ENCODE peak calls at places on chromosomes 13 and 19, in ten cellular contexts. One of them, this sample, is unnamed.

GRCh38 chr19:44875666-44876418 is 15.2 kb upstream of the TOMM40 start:
- DNase-seq in GM12865: no peak
- DNase-seq in AG10803: peak; percentile 9
- DNase-seq in stomach: no peak
- DNase-seq in left colon: peak; percentile 56
- DNase-seq in NCI-H2081: no peak
- DNase-seq in dorsolateral prefrontal cortex: no peak
- DNase-seq in mucosa of gallbladder: no peak
- DNase-seq in RWPE1: no peak
- DNase-seq in tibial artery: no peak
- DNase-seq in this sample: no peak

GRCh38 chr13:19984430-19985218 is 26.1 kb downstream of the ZMYM2 start:
- DNase-seq in GM12865: peak; percentile 74
- DNase-seq in AG10803: peak; percentile 56
- DNase-seq in stomach: no peak
- DNase-seq in left colon: no peak
- DNase-seq in NCI-H2081: no peak
- DNase-seq in dorsolateral prefrontal cortex: no peak
- DNase-seq in mucosa of gallbladder: no peak
- DNase-seq in RWPE1: peak; percentile 24
- DNase-seq in tibial artery: no peak
- DNase-seq in this sample: no peak

GRCh38 chr19:6690160-6690885 is 20.4 kb upstream of the TNFSF14 start:
- DNase-seq in GM12865: no peak
- DNase-seq in AG10803: no peak
- DNase-seq in stomach: no peak
- DNase-seq in left colon: no peak
- DNase-seq in NCI-H2081: no peak
- DNase-seq in dorsolateral prefrontal cortex: no peak
- DNase-seq in mucosa of gallbladder: no peak
- DNase-seq in RWPE1: no peak
- DNase-seq in tibial artery: no peak
- DNase-seq in this sample: no peak

GRCh38 chr19:32498641-32499200 is 82.3 kb upstream of the PDCD5 start:
- DNase-seq in GM12865: no peak
- DNase-seq in AG10803: no peak
- DNase-seq in stomach: no peak
- DNase-seq in left colon: no peak
- DNase-seq in NCI-H2081: no peak
- DNase-seq in dorsolateral prefrontal cortex: no peak
- DNase-seq in mucosa of gallbladder: no peak
- DNase-seq in RWPE1: no peak
- DNase-seq in tibial artery: no peak
- DNase-seq in this sample: no peak

GRCh38 chr13:28653111-28653510 is 5.8 kb upstream of the POMP start:
- DNase-seq in GM12865: no peak
- DNase-seq in AG10803: peak; percentile 13
- DNase-seq in stomach: no peak
- DNase-seq in left colon: no peak
- DNase-seq in NCI-H2081: no peak
- DNase-seq in dorsolateral prefrontal cortex: no peak
- DNase-seq in mucosa of gallbladder: no peak
- DNase-seq in RWPE1: no peak
- DNase-seq in tibial artery: no peak
- DNase-seq in this sample: no peak

GRCh38 chr19:32603961-32604360 is 23.0 kb downstream of the PDCD5 start:
- DNase-seq in GM12865: no peak
- DNase-seq in AG10803: no peak
- DNase-seq in stomach: no peak
- DNase-seq in left colon: no peak
- DNase-seq in NCI-H2081: no peak
- DNase-seq in dorsolateral prefrontal cortex: no peak
- DNase-seq in mucosa of gallbladder: no peak
- DNase-seq in RWPE1: no peak
- DNase-seq in tibial artery: peak; percentile 38
- DNase-seq in this sample: no peak

GRCh38 chr19:35751839-35752745 is 3.7 kb downstream of the LIN37 start:
- DNase-seq in GM12865: no peak
- DNase-seq in AG10803: no peak
- DNase-seq in stomach: no peak
- DNase-seq in left colon: no peak
- DNase-seq in NCI-H2081: no peak
- DNase-seq in dorsolateral prefrontal cortex: no peak
- DNase-seq in mucosa of gallbladder: no peak
- DNase-seq in RWPE1: no peak
- DNase-seq in tibial artery: no peak
- DNase-seq in this sample: no peak

GRCh38 chr13:29886446-29886845 is 36.0 kb upstream of the UBL3 start:
- DNase-seq in GM12865: no peak
- DNase-seq in AG10803: no peak
- DNase-seq in stomach: no peak
- DNase-seq in left colon: no peak
- DNase-seq in NCI-H2081: no peak
- DNase-seq in dorsolateral prefrontal cortex: no peak
- DNase-seq in mucosa of gallbladder: no peak
- DNase-seq in RWPE1: no peak
- DNase-seq in tibial artery: no peak
- DNase-seq in this sample: no peak

GRCh38 chr13:25180450-25180794 is 8.3 kb upstream of the AMER2 start:
- DNase-seq in GM12865: no peak
- DNase-seq in AG10803: no peak
- DNase-seq in stomach: no peak
- DNase-seq in left colon: no peak
- DNase-seq in NCI-H2081: no peak
- DNase-seq in dorsolateral prefrontal cortex: no peak
- DNase-seq in mucosa of gallbladder: no peak
- DNase-seq in RWPE1: no peak
- DNase-seq in tibial artery: no peak
- DNase-seq in this sample: no peak

GRCh38 chr19:39083983-39084731 is at the start of gene ACP7:
- DNase-seq in GM12865: no peak
- DNase-seq in AG10803: no peak
- DNase-seq in stomach: no peak
- DNase-seq in left colon: no peak
- DNase-seq in NCI-H2081: no peak
- DNase-seq in dorsolateral prefrontal cortex: no peak
- DNase-seq in mucosa of gallbladder: no peak
- DNase-seq in RWPE1: no peak
- DNase-seq in tibial artery: no peak
- DNase-seq in this sample: no peak

GRCh38 chr13:90355162-90355751 is 992.2 kb upstream of the MIR17HG start:
- DNase-seq in GM12865: no peak
- DNase-seq in AG10803: no peak
- DNase-seq in stomach: no peak
- DNase-seq in left colon: no peak
- DNase-seq in NCI-H2081: no peak
- DNase-seq in dorsolateral prefrontal cortex: no peak
- DNase-seq in mucosa of gallbladder: no peak
- DNase-seq in RWPE1: no peak
- DNase-seq in tibial artery: no peak
- DNase-seq in this sample: no peak

GRCh38 chr19:13401388-13401787 is 104.9 kb downstream of the CACNA1A start:
- DNase-seq in GM12865: peak; percentile 58
- DNase-seq in AG10803: peak; percentile 15
- DNase-seq in stomach: no peak
- DNase-seq in left colon: no peak
- DNase-seq in NCI-H2081: no peak
- DNase-seq in dorsolateral prefrontal cortex: no peak
- DNase-seq in mucosa of gallbladder: no peak
- DNase-seq in RWPE1: peak; percentile 42
- DNase-seq in tibial artery: no peak
- DNase-seq in this sample: no peak

GRCh38 chr13:98974053-98974452 is 3.8 kb downstream of the DOCK9 start:
- DNase-seq in GM12865: no peak
- DNase-seq in AG10803: no peak
- DNase-seq in stomach: no peak
- DNase-seq in left colon: no peak
- DNase-seq in NCI-H2081: no peak
- DNase-seq in dorsolateral prefrontal cortex: no peak
- DNase-seq in mucosa of gallbladder: no peak
- DNase-seq in RWPE1: no peak
- DNase-seq in tibial artery: no peak
- DNase-seq in this sample: no peak

GRCh38 chr13:84896128-84896527 is 903.1 kb downstream of the SLITRK6 start:
- DNase-seq in GM12865: peak; percentile 62
- DNase-seq in AG10803: peak; percentile 49
- DNase-seq in stomach: no peak
- DNase-seq in left colon: no peak
- DNase-seq in NCI-H2081: peak; percentile 60
- DNase-seq in dorsolateral prefrontal cortex: no peak
- DNase-seq in mucosa of gallbladder: peak; percentile 15
- DNase-seq in RWPE1: peak; percentile 13
- DNase-seq in tibial artery: no peak
- DNase-seq in this sample: no peak

GRCh38 chr19:45499196-45500180 is 1.2 kb downstream of the PPM1N start:
- DNase-seq in GM12865: peak; percentile 87
- DNase-seq in AG10803: peak; percentile 18
- DNase-seq in stomach: no peak
- DNase-seq in left colon: peak; percentile 58
- DNase-seq in NCI-H2081: no peak
- DNase-seq in dorsolateral prefrontal cortex: no peak
- DNase-seq in mucosa of gallbladder: peak; percentile 31
- DNase-seq in RWPE1: no peak
- DNase-seq in tibial artery: no peak
- DNase-seq in this sample: peak; percentile 43

GRCh38 chr19:17158584-17158983 is 56.6 kb upstream of the USE1 start:
- DNase-seq in GM12865: no peak
- DNase-seq in AG10803: no peak
- DNase-seq in stomach: no peak
- DNase-seq in left colon: no peak
- DNase-seq in NCI-H2081: no peak
- DNase-seq in dorsolateral prefrontal cortex: no peak
- DNase-seq in mucosa of gallbladder: no peak
- DNase-seq in RWPE1: no peak
- DNase-seq in tibial artery: no peak
- DNase-seq in this sample: no peak

GRCh38 chr19:33736787-33737186 is 59.9 kb upstream of the KCTD15 start:
- DNase-seq in GM12865: no peak
- DNase-seq in AG10803: no peak
- DNase-seq in stomach: no peak
- DNase-seq in left colon: no peak
- DNase-seq in NCI-H2081: no peak
- DNase-seq in dorsolateral prefrontal cortex: no peak
- DNase-seq in mucosa of gallbladder: no peak
- DNase-seq in RWPE1: no peak
- DNase-seq in tibial artery: no peak
- DNase-seq in this sample: no peak

GRCh38 chr19:15905026-15905425 is 7.2 kb upstream of the CYP4F2 start:
- DNase-seq in GM12865: no peak
- DNase-seq in AG10803: no peak
- DNase-seq in stomach: no peak
- DNase-seq in left colon: no peak
- DNase-seq in NCI-H2081: no peak
- DNase-seq in dorsolateral prefrontal cortex: no peak
- DNase-seq in mucosa of gallbladder: no peak
- DNase-seq in RWPE1: no peak
- DNase-seq in tibial artery: no peak
- DNase-seq in this sample: no peak

GRCh38 chr13:31962661-31963345 is 68.8 kb upstream of the FRY start:
- DNase-seq in GM12865: no peak
- DNase-seq in AG10803: no peak
- DNase-seq in stomach: no peak
- DNase-seq in left colon: no peak
- DNase-seq in NCI-H2081: no peak
- DNase-seq in dorsolateral prefrontal cortex: no peak
- DNase-seq in mucosa of gallbladder: no peak
- DNase-seq in RWPE1: no peak
- DNase-seq in tibial artery: no peak
- DNase-seq in this sample: no peak

GRCh38 chr19:2702170-2703076 is at the start of gene GNG7:
- DNase-seq in GM12865: peak; percentile 97
- DNase-seq in AG10803: peak; percentile 75
- DNase-seq in stomach: peak; percentile 97
- DNase-seq in left colon: peak; percentile 89
- DNase-seq in NCI-H2081: peak; percentile 80
- DNase-seq in dorsolateral prefrontal cortex: peak; percentile 86
- DNase-seq in mucosa of gallbladder: peak; percentile 96
- DNase-seq in RWPE1: peak; percentile 98
- DNase-seq in tibial artery: peak; percentile 91
- DNase-seq in this sample: peak; percentile 84

GRCh38 chr13:99749627-99750026 is 221.9 kb downstream of the ZIC5 start:
- DNase-seq in GM12865: no peak
- DNase-seq in AG10803: no peak
- DNase-seq in stomach: no peak
- DNase-seq in left colon: no peak
- DNase-seq in NCI-H2081: no peak
- DNase-seq in dorsolateral prefrontal cortex: no peak
- DNase-seq in mucosa of gallbladder: no peak
- DNase-seq in RWPE1: no peak
- DNase-seq in tibial artery: no peak
- DNase-seq in this sample: no peak

GRCh38 chr13:105513448-105513847 is 1022.0 kb downstream of the EFNB2 start:
- DNase-seq in GM12865: no peak
- DNase-seq in AG10803: no peak
- DNase-seq in stomach: no peak
- DNase-seq in left colon: no peak
- DNase-seq in NCI-H2081: no peak
- DNase-seq in dorsolateral prefrontal cortex: no peak
- DNase-seq in mucosa of gallbladder: no peak
- DNase-seq in RWPE1: peak; percentile 2
- DNase-seq in tibial artery: no peak
- DNase-seq in this sample: no peak

GRCh38 chr19:35114656-35115537 is 726 bp upstream of the FXYD3 start:
- DNase-seq in GM12865: peak; percentile 69
- DNase-seq in AG10803: peak; percentile 31
- DNase-seq in stomach: peak; percentile 80
- DNase-seq in left colon: peak; percentile 85
- DNase-seq in NCI-H2081: peak; percentile 27
- DNase-seq in dorsolateral prefrontal cortex: peak; percentile 86
- DNase-seq in mucosa of gallbladder: peak; percentile 59
- DNase-seq in RWPE1: peak; percentile 65
- DNase-seq in tibial artery: peak; percentile 82
- DNase-seq in this sample: peak; percentile 93

GRCh38 chr13:90015565-90016507 is 1331.7 kb upstream of the MIR17HG start:
- DNase-seq in GM12865: peak; percentile 10
- DNase-seq in AG10803: no peak
- DNase-seq in stomach: no peak
- DNase-seq in left colon: no peak
- DNase-seq in NCI-H2081: no peak
- DNase-seq in dorsolateral prefrontal cortex: no peak
- DNase-seq in mucosa of gallbladder: no peak
- DNase-seq in RWPE1: no peak
- DNase-seq in tibial artery: no peak
- DNase-seq in this sample: no peak

GRCh38 chr13:50410921-50411712 is 395.9 kb downstream of the KCNRG start:
- DNase-seq in GM12865: no peak
- DNase-seq in AG10803: peak; percentile 76
- DNase-seq in stomach: no peak
- DNase-seq in left colon: no peak
- DNase-seq in NCI-H2081: no peak
- DNase-seq in dorsolateral prefrontal cortex: no peak
- DNase-seq in mucosa of gallbladder: no peak
- DNase-seq in RWPE1: peak; percentile 88
- DNase-seq in tibial artery: no peak
- DNase-seq in this sample: no peak

GRCh38 chr19:13022111-13022858 is 27.0 kb downstream of the NFIX start:
- DNase-seq in GM12865: peak; percentile 56
- DNase-seq in AG10803: peak; percentile 75
- DNase-seq in stomach: no peak
- DNase-seq in left colon: no peak
- DNase-seq in NCI-H2081: no peak
- DNase-seq in dorsolateral prefrontal cortex: no peak
- DNase-seq in mucosa of gallbladder: no peak
- DNase-seq in RWPE1: no peak
- DNase-seq in tibial artery: peak; percentile 93
- DNase-seq in this sample: no peak

GRCh38 chr19:38412961-38413360 is 10.1 kb downstream of the FAM98C start:
- DNase-seq in GM12865: no peak
- DNase-seq in AG10803: no peak
- DNase-seq in stomach: no peak
- DNase-seq in left colon: no peak
- DNase-seq in NCI-H2081: no peak
- DNase-seq in dorsolateral prefrontal cortex: no peak
- DNase-seq in mucosa of gallbladder: no peak
- DNase-seq in RWPE1: no peak
- DNase-seq in tibial artery: no peak
- DNase-seq in this sample: no peak

GRCh38 chr19:51009061-51009891 is 7.9 kb upstream of the KLK8 start:
- DNase-seq in GM12865: no peak
- DNase-seq in AG10803: no peak
- DNase-seq in stomach: no peak
- DNase-seq in left colon: no peak
- DNase-seq in NCI-H2081: no peak
- DNase-seq in dorsolateral prefrontal cortex: no peak
- DNase-seq in mucosa of gallbladder: no peak
- DNase-seq in RWPE1: no peak
- DNase-seq in tibial artery: no peak
- DNase-seq in this sample: no peak

This sample was measured in tibial nerve.